ENCODE peak calls at places on chromosomes 13 and 19, in seven cellular contexts. One of them, this sample, is unnamed.

GRCh38 chr13:98004107-98004506 is 50.6 kb downstream of the IPO5 start:
- DNase-seq in endothelial cell of umbilical vein: no peak
- DNase-seq in H1: no peak
- DNase-seq in amygdala: no peak
- DNase-seq in thoracic aorta: no peak
- DNase-seq in activated naive CD8-positive, alpha-beta T cell treated with anti-CD3 and anti-CD28 coated beads for 36 hours: no peak
- DNase-seq in heart left ventricle: no peak
- DNase-seq in this sample: no peak

GRCh38 chr13:67136157-67136556 is 94.0 kb downstream of the PCDH9 start:
- DNase-seq in endothelial cell of umbilical vein: no peak
- DNase-seq in H1: no peak
- DNase-seq in amygdala: no peak
- DNase-seq in thoracic aorta: no peak
- DNase-seq in activated naive CD8-positive, alpha-beta T cell treated with anti-CD3 and anti-CD28 coated beads for 36 hours: no peak
- DNase-seq in heart left ventricle: no peak
- DNase-seq in this sample: no peak

GRCh38 chr13:79508224-79508961 is 27.4 kb downstream of the NDFIP2 start:
- DNase-seq in endothelial cell of umbilical vein: no peak
- DNase-seq in H1: no peak
- DNase-seq in amygdala: no peak
- DNase-seq in thoracic aorta: no peak
- DNase-seq in activated naive CD8-positive, alpha-beta T cell treated with anti-CD3 and anti-CD28 coated beads for 36 hours: no peak
- DNase-seq in heart left ventricle: no peak
- DNase-seq in this sample: peak

GRCh38 chr19:51507209-51507608 is 5.6 kb upstream of the SIGLEC12 start:
- DNase-seq in endothelial cell of umbilical vein: no peak
- DNase-seq in H1: no peak
- DNase-seq in amygdala: no peak
- DNase-seq in thoracic aorta: no peak
- DNase-seq in activated naive CD8-positive, alpha-beta T cell treated with anti-CD3 and anti-CD28 coated beads for 36 hours: no peak
- DNase-seq in heart left ventricle: no peak
- DNase-seq in this sample: no peak

GRCh38 chr13:63517376-63517775 is 2101.7 kb upstream of the PCDH20 start:
- DNase-seq in endothelial cell of umbilical vein: no peak
- DNase-seq in H1: no peak
- DNase-seq in amygdala: no peak
- DNase-seq in thoracic aorta: no peak
- DNase-seq in activated naive CD8-positive, alpha-beta T cell treated with anti-CD3 and anti-CD28 coated beads for 36 hours: no peak
- DNase-seq in heart left ventricle: no peak
- DNase-seq in this sample: no peak

GRCh38 chr13:72970956-72971355 is 87.8 kb upstream of the KLF5 start:
- DNase-seq in endothelial cell of umbilical vein: no peak
- DNase-seq in H1: no peak
- DNase-seq in amygdala: no peak
- DNase-seq in thoracic aorta: no peak
- DNase-seq in activated naive CD8-positive, alpha-beta T cell treated with anti-CD3 and anti-CD28 coated beads for 36 hours: no peak
- DNase-seq in heart left ventricle: no peak
- DNase-seq in this sample: no peak

GRCh38 chr13:41917641-41918040 is 43.3 kb downstream of the VWA8 start:
- DNase-seq in endothelial cell of umbilical vein: peak
- DNase-seq in H1: no peak
- DNase-seq in amygdala: no peak
- DNase-seq in thoracic aorta: no peak
- DNase-seq in activated naive CD8-positive, alpha-beta T cell treated with anti-CD3 and anti-CD28 coated beads for 36 hours: peak
- DNase-seq in heart left ventricle: no peak
- DNase-seq in this sample: no peak

GRCh38 chr13:90890435-90890834 is 457.1 kb upstream of the MIR17HG start:
- DNase-seq in endothelial cell of umbilical vein: no peak
- DNase-seq in H1: no peak
- DNase-seq in amygdala: no peak
- DNase-seq in thoracic aorta: no peak
- DNase-seq in activated naive CD8-positive, alpha-beta T cell treated with anti-CD3 and anti-CD28 coated beads for 36 hours: no peak
- DNase-seq in heart left ventricle: no peak
- DNase-seq in this sample: no peak

GRCh38 chr19:9705836-9706235 is 30.9 kb upstream of the ZNF562 start:
- DNase-seq in endothelial cell of umbilical vein: no peak
- DNase-seq in H1: no peak
- DNase-seq in amygdala: no peak
- DNase-seq in thoracic aorta: no peak
- DNase-seq in activated naive CD8-positive, alpha-beta T cell treated with anti-CD3 and anti-CD28 coated beads for 36 hours: no peak
- DNase-seq in heart left ventricle: no peak
- DNase-seq in this sample: no peak

GRCh38 chr13:113432509-113433270 is 20.6 kb downstream of the ADPRHL1 start:
- DNase-seq in endothelial cell of umbilical vein: no peak
- DNase-seq in H1: no peak
- DNase-seq in amygdala: no peak
- DNase-seq in thoracic aorta: no peak
- DNase-seq in activated naive CD8-positive, alpha-beta T cell treated with anti-CD3 and anti-CD28 coated beads for 36 hours: no peak
- DNase-seq in heart left ventricle: no peak
- DNase-seq in this sample: no peak

GRCh38 chr19:40348961-40349507 is 539 bp downstream of the PLD3 start:
- DNase-seq in endothelial cell of umbilical vein: peak
- DNase-seq in H1: no peak
- DNase-seq in amygdala: no peak
- DNase-seq in thoracic aorta: no peak
- DNase-seq in activated naive CD8-positive, alpha-beta T cell treated with anti-CD3 and anti-CD28 coated beads for 36 hours: no peak
- DNase-seq in heart left ventricle: no peak
- DNase-seq in this sample: no peak

GRCh38 chr19:18762125-18763023 is 28.7 kb downstream of the COMP start:
- DNase-seq in endothelial cell of umbilical vein: peak
- DNase-seq in H1: no peak
- DNase-seq in amygdala: no peak
- DNase-seq in thoracic aorta: no peak
- DNase-seq in activated naive CD8-positive, alpha-beta T cell treated with anti-CD3 and anti-CD28 coated beads for 36 hours: no peak
- DNase-seq in heart left ventricle: no peak
- DNase-seq in this sample: peak

GRCh38 chr19:10155834-10156233 is 36.1 kb upstream of the EIF3G start:
- DNase-seq in endothelial cell of umbilical vein: no peak
- DNase-seq in H1: no peak
- DNase-seq in amygdala: no peak
- DNase-seq in thoracic aorta: no peak
- DNase-seq in activated naive CD8-positive, alpha-beta T cell treated with anti-CD3 and anti-CD28 coated beads for 36 hours: no peak
- DNase-seq in heart left ventricle: no peak
- DNase-seq in this sample: peak

GRCh38 chr19:13128583-13128982 is 10.5 kb downstream of the NACC1 start:
- DNase-seq in endothelial cell of umbilical vein: no peak
- DNase-seq in H1: no peak
- DNase-seq in amygdala: no peak
- DNase-seq in thoracic aorta: no peak
- DNase-seq in activated naive CD8-positive, alpha-beta T cell treated with anti-CD3 and anti-CD28 coated beads for 36 hours: no peak
- DNase-seq in heart left ventricle: no peak
- DNase-seq in this sample: no peak

GRCh38 chr19:49387936-49388372 is at the start of gene KASH5:
- DNase-seq in endothelial cell of umbilical vein: peak
- DNase-seq in H1: no peak
- DNase-seq in amygdala: no peak
- DNase-seq in thoracic aorta: no peak
- DNase-seq in activated naive CD8-positive, alpha-beta T cell treated with anti-CD3 and anti-CD28 coated beads for 36 hours: peak
- DNase-seq in heart left ventricle: peak
- DNase-seq in this sample: peak

GRCh38 chr13:113623491-113624234 is 34.3 kb downstream of the ATP4B start:
- DNase-seq in endothelial cell of umbilical vein: no peak
- DNase-seq in H1: no peak
- DNase-seq in amygdala: no peak
- DNase-seq in thoracic aorta: no peak
- DNase-seq in activated naive CD8-positive, alpha-beta T cell treated with anti-CD3 and anti-CD28 coated beads for 36 hours: no peak
- DNase-seq in heart left ventricle: peak
- DNase-seq in this sample: peak

GRCh38 chr13:49791214-49791752 is 1.2 kb downstream of the KPNA3 start:
- DNase-seq in endothelial cell of umbilical vein: peak
- DNase-seq in H1: no peak
- DNase-seq in amygdala: no peak
- DNase-seq in thoracic aorta: no peak
- DNase-seq in activated naive CD8-positive, alpha-beta T cell treated with anti-CD3 and anti-CD28 coated beads for 36 hours: peak
- DNase-seq in heart left ventricle: no peak
- DNase-seq in this sample: no peak